ENCODE peak calls at places on chromosomes 2 and 18, in five cellular contexts. D, E, W, P and S are unnamed samples.

GRCh38 chr2:76307495-76307894 is 596.8 kb upstream of the GCFC2 start:
- DNase-seq in D (no peak), E (no peak), W (no peak), P (no peak), S (no peak)

GRCh38 chr2:118971245-118972122 is 29.5 kb downstream of the MARCO start:
- DNase-seq in D (no peak), E (no peak), W (no peak), P (no peak), S (no peak)

GRCh38 chr18:37302519-37302918 is 263.1 kb downstream of the CELF4 start:
- DNase-seq in D (no peak), E (no peak), W (no peak), P (no peak), S (no peak)

GRCh38 chr2:27400348-27401135 is 8.8 kb downstream of the PPM1G start:
- DNase-seq in D (no peak), E (no peak), W (no peak), P (no peak), S (no peak)

GRCh38 chr2:239828192-239828972 is 196.8 kb downstream of the NDUFA10 start:
- DNase-seq in D (peak; percentile 43), E (no peak), W (no peak), P (no peak), S (no peak)

GRCh38 chr18:76338088-76338487 is 157.0 kb downstream of the ZNF516 start:
- DNase-seq in D (no peak), E (no peak), W (no peak), P (no peak), S (no peak)

GRCh38 chr2:26807788-26808460 is 22.1 kb downstream of the CENPA start:
- DNase-seq in D (no peak), E (no peak), W (peak; percentile 37), P (no peak), S (no peak)

GRCh38 chr18:36786686-36787085 is 42.1 kb downstream of the TPGS2 start:
- DNase-seq in D (no peak), E (peak; percentile 75), W (peak; percentile 65), P (peak; percentile 35), S (peak; percentile 86)

GRCh38 chr2:18559531-18559930 is 922 bp downstream of the RDH14 start:
- DNase-seq in D (no peak), E (no peak), W (no peak), P (no peak), S (peak; percentile 26)

GRCh38 chr2:122412360-122412759 is 656.9 kb downstream of the TSN start:
- DNase-seq in D (no peak), E (no peak), W (no peak), P (no peak), S (no peak)

GRCh38 chr2:139924070-139924469 is 1143.9 kb upstream of the NXPH2 start:
- DNase-seq in D (no peak), E (no peak), W (no peak), P (no peak), S (no peak)

GRCh38 chr2:13413989-13414388 is 697.3 kb downstream of the TRIB2 start:
- DNase-seq in D (no peak), E (no peak), W (no peak), P (no peak), S (no peak)

GRCh38 chr18:39057423-39058057 is 1491.9 kb upstream of the CELF4 start:
- DNase-seq in D (no peak), E (no peak), W (no peak), P (no peak), S (no peak)

GRCh38 chr18:33556846-33557245 is 21.2 kb upstream of the ASXL3 start:
- DNase-seq in D (no peak), E (no peak), W (no peak), P (no peak), S (no peak)

GRCh38 chr2:162839419-162839818 is 852 bp upstream of the KCNH7 start:
- DNase-seq in D (no peak), E (no peak), W (no peak), P (no peak), S (peak; percentile 16)

GRCh38 chr2:112646791-112647720 is 1.3 kb downstream of the SLC20A1 start:
- DNase-seq in D (no peak), E (no peak), W (peak; percentile 36), P (no peak), S (no peak)

GRCh38 chr2:112644155-112644932 is 1.4 kb upstream of the SLC20A1 start:
- DNase-seq in D (no peak), E (no peak), W (no peak), P (no peak), S (no peak)

GRCh38 chr2:112645396-112646101 is at the start of gene SLC20A1:
- DNase-seq in D (peak; percentile 100), E (peak; percentile 97), W (peak; percentile 91), P (peak; percentile 97), S (peak; percentile 98)

GRCh38 chr2:112644933-112645395 is 775 bp upstream of the SLC20A1 start:
- DNase-seq in D (no peak), E (no peak), W (no peak), P (no peak), S (no peak)

DNA sequence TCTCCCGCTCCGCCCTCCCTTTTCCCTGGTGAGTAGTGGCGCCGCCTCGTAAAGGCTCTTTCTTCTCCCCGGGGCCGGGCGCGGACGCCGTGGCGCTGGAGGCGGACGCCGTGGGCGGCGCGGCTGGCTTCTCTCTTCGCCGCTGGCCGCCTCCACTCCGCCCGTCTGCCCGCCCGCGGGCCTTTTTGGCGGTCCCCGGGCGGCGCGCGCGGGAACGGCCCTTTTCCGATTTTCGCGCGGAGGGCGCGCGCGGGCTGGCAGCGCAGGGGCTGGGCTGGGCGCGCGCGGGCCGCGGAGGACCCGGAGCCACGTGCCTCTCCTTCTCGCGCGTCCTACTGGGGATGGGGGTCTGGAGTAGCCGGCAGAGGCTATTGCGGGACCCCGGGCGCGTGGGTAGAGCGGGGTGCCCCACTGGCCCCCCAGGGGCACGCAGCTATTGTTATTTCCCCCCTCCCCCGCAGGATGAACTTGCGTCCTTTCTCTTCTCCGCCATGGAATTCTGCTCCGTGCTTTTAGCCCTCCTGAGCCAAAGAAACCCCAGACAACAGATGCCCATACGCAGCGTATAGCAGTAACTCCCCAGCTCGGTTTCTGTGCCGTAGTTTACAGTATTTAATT is 472 bp downstream of the SLC20A1 start:
- DNase-seq in D (no peak), E (peak; percentile 66), W (no peak), P (no peak), S (peak; percentile 69)
- H3K4me1 ChIP-seq in D (peaks cover 66% of the 10 kb centered on the region), E (peaks cover 38% of the 10 kb centered on the region), W (peaks cover 9% of the 10 kb centered on the region), P (peaks cover 55% of the 10 kb centered on the region), S (peaks cover 5% of the 10 kb centered on the region)

DNA sequence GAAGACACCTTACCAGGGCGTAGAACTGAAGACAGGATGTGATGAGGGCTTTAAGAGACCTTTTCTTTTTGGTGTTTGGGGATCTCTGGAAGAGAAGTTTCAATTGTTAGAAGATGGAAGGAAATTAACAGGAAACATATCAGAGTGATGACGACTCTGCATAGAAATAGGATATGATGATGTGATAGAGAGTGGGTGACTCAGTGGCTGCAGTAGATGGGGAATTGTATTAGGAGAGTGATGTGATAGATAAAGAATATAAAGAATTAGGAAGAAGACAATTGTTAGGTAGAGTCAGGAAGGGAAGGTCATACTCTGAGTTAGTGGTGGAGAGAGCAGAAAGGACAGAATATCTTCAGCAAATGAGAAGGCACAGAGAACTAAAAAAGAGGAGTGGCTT is 593.9 kb downstream of the NYAP2 start:
- DNase-seq in D (no peak), E (no peak), W (peak; percentile 33), P (no peak), S (no peak)
- H3K27ac ChIP-seq in D (no peak overlapping the region), E (no peak overlapping the region), W (no peak overlapping the region), P (no peak overlapping the region), S (no peak overlapping the region)

DNA sequence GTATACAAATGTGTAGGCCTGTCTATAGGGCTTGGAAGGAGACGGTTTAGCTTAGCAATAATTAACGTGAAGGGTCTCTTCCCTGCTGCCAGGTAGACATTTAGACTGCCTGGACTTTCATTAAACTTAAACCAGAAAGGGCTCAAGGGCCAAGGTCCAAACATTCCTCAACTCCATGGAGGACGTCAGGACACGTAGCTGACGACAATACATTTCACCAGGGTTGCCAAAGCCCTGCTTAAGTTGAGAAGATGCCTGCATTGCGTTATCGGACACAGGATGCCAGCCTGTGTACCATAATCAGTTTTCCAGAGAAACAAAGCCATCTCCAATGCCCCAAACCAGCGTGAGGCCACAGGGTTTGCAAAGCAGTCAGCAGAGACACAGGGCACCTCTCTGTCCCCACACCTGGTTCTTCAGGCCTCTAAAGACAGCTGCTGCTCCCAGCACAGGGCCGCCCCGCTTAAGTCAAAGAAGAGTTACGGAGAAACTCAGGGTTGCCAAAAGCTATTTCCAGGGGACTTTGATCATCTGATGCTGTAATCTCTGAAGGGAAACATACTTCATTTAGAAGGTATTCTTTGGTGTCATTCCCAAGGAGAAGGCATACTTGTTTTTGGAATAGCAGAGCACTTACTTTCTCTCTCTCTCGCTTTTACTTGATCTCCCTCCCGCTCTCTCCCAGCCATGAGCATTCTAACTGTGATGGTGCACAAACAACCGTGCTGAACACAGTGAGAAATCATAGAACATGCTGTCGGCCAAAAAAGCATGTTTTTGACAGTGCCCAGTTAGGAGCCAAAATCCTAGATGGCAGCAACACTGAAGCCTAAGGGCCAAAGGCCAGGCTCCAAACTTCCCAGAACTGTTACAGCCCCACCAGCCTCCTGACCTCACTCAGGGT is 46.0 kb downstream of the TTC32 start:
- DNase-seq in D (no peak), E (no peak), W (no peak), P (no peak), S (no peak)
- H3K4me1 ChIP-seq in D (no peaks in the 10 kb centered on the region), E (peaks cover 11% of the 10 kb centered on the region), W (peaks cover 17% of the 10 kb centered on the region), P (peaks cover 5% of the 10 kb centered on the region), S (no peaks in the 10 kb centered on the region)

GRCh38 chr2:85427300-85427699 is 8.8 kb downstream of the SH2D6 start:
- DNase-seq in D (no peak), E (no peak), W (no peak), P (no peak), S (peak; percentile 22)
- H3K27ac ChIP-seq in D (no peak overlapping the region), E (no peak overlapping the region), W (no peak overlapping the region), P (no peak overlapping the region), S (no peak overlapping the region)

GRCh38 chr2:178819992-178820391 is 12.8 kb upstream of the TTN start:
- DNase-seq in D (no peak), E (no peak), W (no peak), P (no peak), S (no peak)

GRCh38 chr2:178825183-178825582 is 18.0 kb upstream of the TTN start:
- DNase-seq in D (no peak), E (no peak), W (no peak), P (no peak), S (no peak)

GRCh38 chr2:178824181-178824580 is 17.0 kb upstream of the TTN start:
- DNase-seq in D (no peak), E (no peak), W (no peak), P (no peak), S (no peak)

GRCh38 chr2:178819147-178819875 is 12.1 kb upstream of the TTN start:
- DNase-seq in D (no peak), E (no peak), W (no peak), P (no peak), S (no peak)
- H3K4me1 ChIP-seq in D (peaks cover 8% of the 10 kb centered on the region), E (peaks cover 20% of the 10 kb centered on the region), W (no peaks in the 10 kb centered on the region), P (peaks cover 15% of the 10 kb centered on the region), S (no peaks in the 10 kb centered on the region)

GRCh38 chr2:67400560-67401464 is 3.7 kb downstream of the ETAA1 start:
- DNase-seq in D (no peak), E (no peak), W (peak; percentile 51), P (no peak), S (no peak)
- H3K27ac ChIP-seq in D (no peak overlapping the region), E (no peak overlapping the region), W (peak overlapping the region; percentile 71), P (no peak overlapping the region), S (no peak overlapping the region)